ENCODE peak calls at places on chromosomes 11 and 22, in seven cellular contexts. One of them, this sample, is unnamed. For H3K4me1, the result is how much of the 10 kb centered on the place peaks cover.

GRCh38 chr11:118398797-118399564 is 2.4 kb upstream of the ATP5MG start:
- DNase-seq in mammary epithelial cell: no peak
- DNase-seq in tibial nerve: no peak
- DNase-seq in CD4-positive, CD25-positive, alpha-beta regulatory T cell: peak
- DNase-seq in A549: no peak
- DNase-seq in CD8-positive, alpha-beta memory T cell: peak
- DNase-seq in fibroblast of lung: peak
- DNase-seq in this sample: no peak

GRCh38 chr11:65366340-65366773 is 11.8 kb downstream of the TIGD3 start:
- DNase-seq in mammary epithelial cell: peak
- DNase-seq in tibial nerve: no peak
- DNase-seq in CD4-positive, CD25-positive, alpha-beta regulatory T cell: peak
- DNase-seq in A549: peak
- DNase-seq in CD8-positive, alpha-beta memory T cell: peak
- DNase-seq in fibroblast of lung: peak
- DNase-seq in this sample: no peak

GRCh38 chr22:32326647-32327046 is 31.0 kb upstream of the RFPL3 start:
- DNase-seq in mammary epithelial cell: no peak
- DNase-seq in tibial nerve: no peak
- DNase-seq in CD4-positive, CD25-positive, alpha-beta regulatory T cell: no peak
- DNase-seq in A549: no peak
- DNase-seq in CD8-positive, alpha-beta memory T cell: no peak
- DNase-seq in fibroblast of lung: no peak
- DNase-seq in this sample: peak

GRCh38 chr11:43614214-43614613 is 66.3 kb upstream of the HSD17B12 start:
- DNase-seq in mammary epithelial cell: no peak
- DNase-seq in tibial nerve: no peak
- DNase-seq in CD4-positive, CD25-positive, alpha-beta regulatory T cell: no peak
- DNase-seq in A549: no peak
- DNase-seq in CD8-positive, alpha-beta memory T cell: no peak
- DNase-seq in fibroblast of lung: no peak
- DNase-seq in this sample: no peak

GRCh38 chr22:45680932-45681700 is 9.5 kb downstream of the ATXN10 start:
- DNase-seq in mammary epithelial cell: peak
- DNase-seq in tibial nerve: no peak
- DNase-seq in CD4-positive, CD25-positive, alpha-beta regulatory T cell: no peak
- DNase-seq in A549: peak
- DNase-seq in CD8-positive, alpha-beta memory T cell: no peak
- DNase-seq in fibroblast of lung: peak
- DNase-seq in this sample: no peak

GRCh38 chr22:41286639-41287091 is 678 bp upstream of the RANGAP1 start:
- DNase-seq in mammary epithelial cell: no peak
- DNase-seq in tibial nerve: peak
- DNase-seq in CD4-positive, CD25-positive, alpha-beta regulatory T cell: peak
- DNase-seq in A549: peak
- DNase-seq in CD8-positive, alpha-beta memory T cell: no peak
- DNase-seq in fibroblast of lung: peak
- DNase-seq in this sample: no peak

GRCh38 chr22:36180038-36180880 is 19.7 kb upstream of the APOL3 start:
- DNase-seq in mammary epithelial cell: peak
- DNase-seq in tibial nerve: peak
- DNase-seq in CD4-positive, CD25-positive, alpha-beta regulatory T cell: peak
- DNase-seq in A549: peak
- DNase-seq in CD8-positive, alpha-beta memory T cell: peak
- DNase-seq in fibroblast of lung: peak
- DNase-seq in this sample: no peak

GRCh38 chr11:128894296-128894681 is 3.1 kb downstream of the KCNJ5 start:
- DNase-seq in mammary epithelial cell: no peak
- DNase-seq in tibial nerve: no peak
- DNase-seq in CD4-positive, CD25-positive, alpha-beta regulatory T cell: no peak
- DNase-seq in A549: no peak
- DNase-seq in CD8-positive, alpha-beta memory T cell: no peak
- DNase-seq in fibroblast of lung: no peak
- DNase-seq in this sample: no peak

GRCh38 chr22:50299724-50300619 is 7.5 kb downstream of the PLXNB2 start:
- DNase-seq in mammary epithelial cell: no peak
- DNase-seq in tibial nerve: no peak
- DNase-seq in CD4-positive, CD25-positive, alpha-beta regulatory T cell: no peak
- DNase-seq in A549: no peak
- DNase-seq in CD8-positive, alpha-beta memory T cell: no peak
- DNase-seq in fibroblast of lung: no peak
- DNase-seq in this sample: no peak

GRCh38 chr11:3107608-3108182 is 50.5 kb upstream of the CARS1 start:
- DNase-seq in mammary epithelial cell: no peak
- DNase-seq in tibial nerve: no peak
- DNase-seq in CD4-positive, CD25-positive, alpha-beta regulatory T cell: no peak
- DNase-seq in A549: no peak
- DNase-seq in CD8-positive, alpha-beta memory T cell: no peak
- DNase-seq in fibroblast of lung: no peak
- DNase-seq in this sample: no peak
- H3K4me1 ChIP-seq in mammary epithelial cell: under half
- H3K4me1 ChIP-seq in tibial nerve: under half
- H3K4me1 ChIP-seq in CD4-positive, CD25-positive, alpha-beta regulatory T cell: under half
- H3K4me1 ChIP-seq in A549: under half
- H3K4me1 ChIP-seq in CD8-positive, alpha-beta memory T cell: under half
- H3K4me1 ChIP-seq in fibroblast of lung: under half
- H3K4me1 ChIP-seq in this sample: under half

GRCh38 chr22:31221084-31221483 is 9.0 kb downstream of the LIMK2 start:
- DNase-seq in mammary epithelial cell: no peak
- DNase-seq in tibial nerve: no peak
- DNase-seq in CD4-positive, CD25-positive, alpha-beta regulatory T cell: no peak
- DNase-seq in A549: no peak
- DNase-seq in CD8-positive, alpha-beta memory T cell: no peak
- DNase-seq in fibroblast of lung: no peak
- DNase-seq in this sample: no peak
- H3K4me1 ChIP-seq in mammary epithelial cell: under half
- H3K4me1 ChIP-seq in tibial nerve: under half
- H3K4me1 ChIP-seq in CD4-positive, CD25-positive, alpha-beta regulatory T cell: under half
- H3K4me1 ChIP-seq in A549: under half
- H3K4me1 ChIP-seq in CD8-positive, alpha-beta memory T cell: under half
- H3K4me1 ChIP-seq in fibroblast of lung: under half
- H3K4me1 ChIP-seq in this sample: under half

DNA sequence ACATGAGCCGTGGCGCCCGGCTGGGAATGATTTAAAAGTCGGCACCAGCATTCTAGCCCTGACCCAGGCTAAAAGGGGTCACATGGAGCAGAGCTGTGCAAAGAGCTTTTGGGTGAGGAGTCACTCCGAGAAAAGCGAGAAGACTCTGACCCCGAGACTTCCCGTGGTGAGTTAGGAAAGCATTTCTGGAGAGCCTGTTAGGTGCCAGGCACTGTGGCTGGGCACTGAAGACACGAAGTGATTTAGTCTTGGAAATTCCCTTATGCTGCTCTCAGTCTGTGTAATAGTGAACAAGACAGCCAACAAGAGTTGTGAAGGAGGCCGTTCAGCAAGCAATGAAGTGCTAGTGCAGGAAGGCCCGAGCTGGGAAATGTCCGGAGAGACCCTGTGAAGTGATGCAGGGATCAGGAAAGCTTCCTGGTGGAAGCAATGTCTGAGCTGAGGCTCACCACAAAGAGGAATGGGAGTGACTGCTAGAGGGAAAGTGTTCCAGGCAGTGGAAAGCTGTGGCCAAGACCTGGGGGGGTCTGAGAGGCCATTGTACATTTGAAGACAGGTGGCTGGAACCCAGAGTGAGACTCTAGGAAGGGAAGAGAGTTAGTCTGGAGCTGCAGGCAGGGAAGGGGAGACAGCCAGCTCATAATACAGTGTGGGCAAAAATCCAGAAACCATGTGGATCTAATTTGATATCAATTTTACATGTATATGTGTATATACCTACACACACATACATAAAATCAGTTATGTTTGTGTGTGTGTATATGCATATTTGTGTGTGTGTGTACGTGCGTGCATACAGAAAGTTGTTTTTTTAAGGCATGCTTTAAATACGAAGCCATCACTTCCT is 31.7 kb downstream of the MARK2 start:
- DNase-seq in mammary epithelial cell: no peak
- DNase-seq in tibial nerve: no peak
- DNase-seq in CD4-positive, CD25-positive, alpha-beta regulatory T cell: no peak
- DNase-seq in A549: no peak
- DNase-seq in CD8-positive, alpha-beta memory T cell: no peak
- DNase-seq in fibroblast of lung: no peak
- DNase-seq in this sample: no peak
- H3K4me1 ChIP-seq in mammary epithelial cell: under half
- H3K4me1 ChIP-seq in tibial nerve: under half
- H3K4me1 ChIP-seq in CD4-positive, CD25-positive, alpha-beta regulatory T cell: half or more
- H3K4me1 ChIP-seq in A549: half or more
- H3K4me1 ChIP-seq in CD8-positive, alpha-beta memory T cell: half or more
- H3K4me1 ChIP-seq in fibroblast of lung: under half
- H3K4me1 ChIP-seq in this sample: half or more

GRCh38 chr22:20434773-20435172 is 2.9 kb downstream of the SCARF2 start:
- DNase-seq in mammary epithelial cell: no peak
- DNase-seq in tibial nerve: no peak
- DNase-seq in CD4-positive, CD25-positive, alpha-beta regulatory T cell: no peak
- DNase-seq in A549: no peak
- DNase-seq in CD8-positive, alpha-beta memory T cell: no peak
- DNase-seq in fibroblast of lung: no peak
- DNase-seq in this sample: no peak
- H3K4me1 ChIP-seq in mammary epithelial cell: under half
- H3K4me1 ChIP-seq in tibial nerve: under half
- H3K4me1 ChIP-seq in CD4-positive, CD25-positive, alpha-beta regulatory T cell: under half
- H3K4me1 ChIP-seq in A549: under half
- H3K4me1 ChIP-seq in CD8-positive, alpha-beta memory T cell: under half
- H3K4me1 ChIP-seq in fibroblast of lung: under half
- H3K4me1 ChIP-seq in this sample: half or more